ENCODE peak calls at places on chromosome 1, in six cellular contexts. X is HCT116, Z is GM12878, Y is K562, C is HepG2, P is H1. R is an unnamed sample.

GRCh38 chr1:165387956-165388355 is 31.4 kb upstream of the LMX1A start:
- DNase-seq in X (no peak), Z (no peak), Y (no peak), C (no peak), P (no peak), R (no peak)

GRCh38 chr1:38014171-38014570 is 1.6 kb downstream of the UTP11 start:
- DNase-seq in X (no peak), Z (no peak), Y (peak), C (no peak), P (no peak), R (no peak)

GRCh38 chr1:19643113-19643512 is 998 bp upstream of the NBL1 start:
- DNase-seq in X (peak), Z (no peak), Y (no peak), C (peak), P (no peak), R (no peak)

GRCh38 chr1:13927736-13928135 is 227.7 kb downstream of the PRDM2 start:
- DNase-seq in X (no peak), Z (no peak), Y (no peak), C (no peak), P (no peak), R (no peak)

GRCh38 chr1:43577647-43578542 is 47.2 kb downstream of the PTPRF start:
- DNase-seq in X (no peak), Z (no peak), Y (no peak), C (no peak), P (no peak), R (no peak)

GRCh38 chr1:161408404-161409085 is 40.9 kb upstream of the CFAP126 start:
- DNase-seq in X (no peak), Z (no peak), Y (no peak), C (no peak), P (no peak), R (no peak)

GRCh38 chr1:147541672-147542548 is 609 bp downstream of the BCL9 start:
- DNase-seq in X (no peak), Z (no peak), Y (no peak), C (no peak), P (peak), R (peak)

GRCh38 chr1:55006931-55007330 is 8.2 kb downstream of the BSND start:
- DNase-seq in X (no peak), Z (no peak), Y (no peak), C (no peak), P (no peak), R (no peak)

GRCh38 chr1:231639819-231640218 is 13.2 kb downstream of the DISC1 start:
- DNase-seq in X (no peak), Z (no peak), Y (no peak), C (no peak), P (no peak), R (no peak)

GRCh38 chr1:248841702-248842395 is 3.8 kb downstream of the ZNF672 start:
- DNase-seq in X (no peak), Z (no peak), Y (no peak), C (peak), P (no peak), R (no peak)

GRCh38 chr1:44924835-44925464 is 61.4 kb downstream of the EIF2B3 start:
- DNase-seq in X (peak), Z (no peak), Y (no peak), C (peak), P (no peak), R (peak)

GRCh38 chr1:31755197-31755611 is 8.9 kb downstream of the ADGRB2 start:
- DNase-seq in X (no peak), Z (no peak), Y (no peak), C (no peak), P (no peak), R (no peak)

GRCh38 chr1:200388791-200389190 is 21.0 kb downstream of the ZNF281 start:
- DNase-seq in X (no peak), Z (no peak), Y (no peak), C (no peak), P (no peak), R (no peak)

GRCh38 chr1:200392625-200393185 is 17.1 kb downstream of the ZNF281 start:
- DNase-seq in X (no peak), Z (no peak), Y (no peak), C (no peak), P (no peak), R (no peak)
- H3K9ac ChIP-seq in X (no peak), Z (no peak), Y (no peak), C (no peak), P (no peak), R (no peak)

DNA sequence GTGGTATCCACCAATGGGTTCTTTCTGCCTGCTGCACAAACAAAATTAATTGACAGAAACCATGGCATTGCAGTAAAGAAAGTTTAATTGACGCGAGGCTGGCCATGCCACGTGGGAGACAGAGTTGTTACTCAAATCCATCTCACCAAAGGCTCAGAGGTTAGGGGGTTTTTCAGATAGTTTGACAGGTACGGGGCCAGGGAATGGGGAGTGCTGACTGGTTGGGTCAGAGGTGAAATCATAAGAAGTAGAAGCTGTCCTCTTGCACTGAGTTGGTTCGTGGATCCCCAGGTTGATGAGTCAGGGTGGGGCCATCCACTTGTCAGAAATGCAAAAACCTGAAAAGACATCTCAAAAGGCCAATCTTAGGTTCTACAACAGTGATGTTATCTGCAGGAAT is 941 bp upstream of the TBCE start:
- DNase-seq in X (no peak), Z (no peak), Y (peak), C (no peak), P (no peak), R (no peak)
- TF ChIP-seq ZNF274 in X (no peak), Z (no peak), Y (no peak), C (no peak), P (no peak), R (no peak)

DNA sequence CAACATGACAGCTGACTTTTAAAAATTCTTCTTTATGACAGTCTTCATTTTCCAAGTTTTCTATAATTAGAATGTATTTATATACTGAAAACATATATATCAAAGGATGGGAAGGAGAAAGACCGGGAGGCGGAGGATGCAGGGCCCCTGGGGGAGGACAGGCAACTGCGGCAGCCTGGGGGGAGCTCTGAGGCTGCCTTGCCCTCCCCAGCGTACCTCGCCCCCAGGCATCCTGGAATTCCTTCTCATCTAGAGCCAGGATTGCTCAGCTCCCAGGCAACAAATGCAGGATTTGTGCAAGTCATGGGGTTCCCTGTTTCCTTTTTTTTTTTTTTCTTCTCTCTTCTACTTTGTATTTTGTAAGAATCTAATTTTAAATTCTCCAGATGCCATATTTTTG is 104.7 kb downstream of the CSMD2 start:
- DNase-seq in X (no peak), Z (no peak), Y (no peak), C (no peak), P (no peak), R (no peak)
- H3K9ac ChIP-seq in X (no peak), Z (no peak), Y (no peak), C (no peak), P (no peak), R (no peak)

GRCh38 chr1:29963946-29964345 is 727.6 kb downstream of the PTPRU start:
- DNase-seq in X (no peak), Z (no peak), Y (no peak), C (no peak), P (no peak), R (no peak)

GRCh38 chr1:29960906-29961675 is 724.8 kb downstream of the PTPRU start:
- DNase-seq in X (no peak), Z (no peak), Y (no peak), C (no peak), P (no peak), R (no peak)

GRCh38 chr1:29962831-29963247 is 726.5 kb downstream of the PTPRU start:
- DNase-seq in X (peak), Z (no peak), Y (no peak), C (no peak), P (no peak), R (no peak)

GRCh38 chr1:29961676-29962059 is 725.3 kb downstream of the PTPRU start:
- DNase-seq in X (no peak), Z (no peak), Y (no peak), C (no peak), P (no peak), R (no peak)

DNA sequence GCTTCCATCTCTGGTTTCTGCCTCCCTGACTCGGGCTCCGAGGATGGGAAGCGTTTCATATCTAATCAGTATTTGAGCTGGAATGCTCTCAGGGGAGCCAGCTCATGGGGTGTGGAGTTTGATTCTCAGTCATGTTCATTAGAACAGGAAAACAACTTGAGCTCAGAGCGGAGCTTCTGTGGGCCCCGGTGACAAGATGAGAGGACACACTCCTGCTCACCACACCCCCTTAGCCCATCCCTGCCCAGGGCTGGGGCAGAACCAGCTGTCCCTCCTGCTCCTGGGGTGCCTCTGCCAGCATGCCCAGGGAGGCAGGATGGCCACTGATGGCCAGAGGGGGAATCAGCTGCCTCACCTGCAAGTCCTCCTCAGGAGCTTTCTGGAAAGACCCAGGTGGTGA is 726.0 kb downstream of the PTPRU start:
- DNase-seq in X (no peak), Z (no peak), Y (no peak), C (no peak), P (no peak), R (no peak)
- TF ChIP-seq ZNF274 in X (no peak), Z (no peak), Y (no peak), C (no peak), P (no peak), R (no peak)

GRCh38 chr1:61348025-61348665 is 265.8 kb downstream of the NFIA start:
- DNase-seq in X (no peak), Z (no peak), Y (no peak), C (no peak), P (no peak), R (no peak)
- H3K9ac ChIP-seq in X (no peak), Z (no peak), Y (no peak), C (no peak), P (no peak), R (no peak)

GRCh38 chr1:210143465-210144062 is 89.0 kb upstream of the SERTAD4 start:
- DNase-seq in X (peak), Z (no peak), Y (peak), C (peak), P (peak), R (peak)
- TF ChIP-seq ZNF274 in X (no peak), Z (no peak), Y (no peak), C (no peak), P (no peak), R (no peak)

R was measured in NT2/D1.